ENCODE peak calls at places on chromosomes 13 and 19, in seven cellular contexts. One of them, this sample, is unnamed.

GRCh38 chr13:112808377-112809140 is 118.7 kb downstream of the ATP11A start:
- ATAC-seq in stimulated activated naive CD8-positive, alpha-beta T cell treated with anti-CD3 and anti-CD28 coated beads, Interleukin-15, amount 100 ng/mL, for 72 hours: no peak
- ATAC-seq in natural killer cell: no peak
- ATAC-seq in gastroesophageal sphincter: no peak
- ATAC-seq in mucosa of descending colon: no peak
- ATAC-seq in CD4-positive, CD25-positive, alpha-beta regulatory T cell: no peak
- ATAC-seq in left cardiac atrium: no peak
- ATAC-seq in this sample: no peak

GRCh38 chr19:23528376-23528775 is 133.1 kb upstream of the ZNF91 start:
- ATAC-seq in CD4-positive, CD25-positive, alpha-beta regulatory T cell: no peak
- ATAC-seq in stimulated activated naive CD8-positive, alpha-beta T cell treated with anti-CD3 and anti-CD28 coated beads, Interleukin-15, amount 100 ng/mL, for 72 hours: no peak
- ATAC-seq in left cardiac atrium: no peak
- ATAC-seq in mucosa of descending colon: peak; percentile 66
- ATAC-seq in gastroesophageal sphincter: no peak
- ATAC-seq in natural killer cell: no peak
- ATAC-seq in this sample: no peak

GRCh38 chr19:54373781-54374266 is 9.1 kb upstream of the LAIR1 start:
- ATAC-seq in gastroesophageal sphincter: peak; percentile 44
- ATAC-seq in CD4-positive, CD25-positive, alpha-beta regulatory T cell: no peak
- ATAC-seq in mucosa of descending colon: peak; percentile 22
- ATAC-seq in left cardiac atrium: peak; percentile 73
- ATAC-seq in stimulated activated naive CD8-positive, alpha-beta T cell treated with anti-CD3 and anti-CD28 coated beads, Interleukin-15, amount 100 ng/mL, for 72 hours: no peak
- ATAC-seq in natural killer cell: peak; percentile 42
- ATAC-seq in this sample: no peak

GRCh38 chr13:112777637-112778406 is 88.0 kb downstream of the ATP11A start:
- ATAC-seq in natural killer cell: no peak
- ATAC-seq in mucosa of descending colon: no peak
- ATAC-seq in stimulated activated naive CD8-positive, alpha-beta T cell treated with anti-CD3 and anti-CD28 coated beads, Interleukin-15, amount 100 ng/mL, for 72 hours: no peak
- ATAC-seq in CD4-positive, CD25-positive, alpha-beta regulatory T cell: no peak
- ATAC-seq in left cardiac atrium: peak; percentile 14
- ATAC-seq in gastroesophageal sphincter: peak; percentile 18
- ATAC-seq in this sample: no peak

GRCh38 chr13:59269476-59269875 is 894.3 kb downstream of the DIAPH3 start:
- ATAC-seq in CD4-positive, CD25-positive, alpha-beta regulatory T cell: no peak
- ATAC-seq in mucosa of descending colon: no peak
- ATAC-seq in left cardiac atrium: no peak
- ATAC-seq in stimulated activated naive CD8-positive, alpha-beta T cell treated with anti-CD3 and anti-CD28 coated beads, Interleukin-15, amount 100 ng/mL, for 72 hours: no peak
- ATAC-seq in natural killer cell: no peak
- ATAC-seq in gastroesophageal sphincter: no peak
- ATAC-seq in this sample: no peak

GRCh38 chr13:44283598-44283997 is 90.0 kb upstream of the SERP2 start:
- ATAC-seq in left cardiac atrium: no peak
- ATAC-seq in CD4-positive, CD25-positive, alpha-beta regulatory T cell: no peak
- ATAC-seq in mucosa of descending colon: no peak
- ATAC-seq in natural killer cell: no peak
- ATAC-seq in gastroesophageal sphincter: no peak
- ATAC-seq in stimulated activated naive CD8-positive, alpha-beta T cell treated with anti-CD3 and anti-CD28 coated beads, Interleukin-15, amount 100 ng/mL, for 72 hours: no peak
- ATAC-seq in this sample: no peak

GRCh38 chr19:16931306-16931705 is 42.5 kb downstream of the F2RL3 start:
- ATAC-seq in left cardiac atrium: no peak
- ATAC-seq in gastroesophageal sphincter: no peak
- ATAC-seq in mucosa of descending colon: no peak
- ATAC-seq in CD4-positive, CD25-positive, alpha-beta regulatory T cell: no peak
- ATAC-seq in stimulated activated naive CD8-positive, alpha-beta T cell treated with anti-CD3 and anti-CD28 coated beads, Interleukin-15, amount 100 ng/mL, for 72 hours: no peak
- ATAC-seq in natural killer cell: no peak
- ATAC-seq in this sample: no peak

GRCh38 chr13:57314897-57315520 is 148.0 kb downstream of the PRR20E start:
- ATAC-seq in natural killer cell: no peak
- ATAC-seq in mucosa of descending colon: no peak
- ATAC-seq in CD4-positive, CD25-positive, alpha-beta regulatory T cell: no peak
- ATAC-seq in stimulated activated naive CD8-positive, alpha-beta T cell treated with anti-CD3 and anti-CD28 coated beads, Interleukin-15, amount 100 ng/mL, for 72 hours: no peak
- ATAC-seq in gastroesophageal sphincter: no peak
- ATAC-seq in left cardiac atrium: no peak
- ATAC-seq in this sample: no peak

GRCh38 chr19:39582891-39583625 is 19.3 kb upstream of the LGALS13 start:
- ATAC-seq in mucosa of descending colon: peak; percentile 66
- ATAC-seq in stimulated activated naive CD8-positive, alpha-beta T cell treated with anti-CD3 and anti-CD28 coated beads, Interleukin-15, amount 100 ng/mL, for 72 hours: no peak
- ATAC-seq in gastroesophageal sphincter: no peak
- ATAC-seq in left cardiac atrium: no peak
- ATAC-seq in natural killer cell: no peak
- ATAC-seq in CD4-positive, CD25-positive, alpha-beta regulatory T cell: no peak
- ATAC-seq in this sample: no peak

GRCh38 chr13:48431431-48431830 is 18.5 kb upstream of the LPAR6 start:
- ATAC-seq in gastroesophageal sphincter: no peak
- ATAC-seq in stimulated activated naive CD8-positive, alpha-beta T cell treated with anti-CD3 and anti-CD28 coated beads, Interleukin-15, amount 100 ng/mL, for 72 hours: no peak
- ATAC-seq in mucosa of descending colon: no peak
- ATAC-seq in left cardiac atrium: no peak
- ATAC-seq in CD4-positive, CD25-positive, alpha-beta regulatory T cell: no peak
- ATAC-seq in natural killer cell: no peak
- ATAC-seq in this sample: peak; percentile 74

GRCh38 chr19:10884273-10884672 is 12.9 kb downstream of the CARM1 start:
- ATAC-seq in natural killer cell: no peak
- ATAC-seq in CD4-positive, CD25-positive, alpha-beta regulatory T cell: no peak
- ATAC-seq in left cardiac atrium: peak; percentile 18
- ATAC-seq in stimulated activated naive CD8-positive, alpha-beta T cell treated with anti-CD3 and anti-CD28 coated beads, Interleukin-15, amount 100 ng/mL, for 72 hours: no peak
- ATAC-seq in mucosa of descending colon: no peak
- ATAC-seq in gastroesophageal sphincter: peak; percentile 53
- ATAC-seq in this sample: peak; percentile 87

GRCh38 chr13:44930907-44931676 is 58.2 kb downstream of the NUFIP1 start:
- ATAC-seq in gastroesophageal sphincter: no peak
- ATAC-seq in mucosa of descending colon: no peak
- ATAC-seq in CD4-positive, CD25-positive, alpha-beta regulatory T cell: no peak
- ATAC-seq in left cardiac atrium: no peak
- ATAC-seq in natural killer cell: no peak
- ATAC-seq in stimulated activated naive CD8-positive, alpha-beta T cell treated with anti-CD3 and anti-CD28 coated beads, Interleukin-15, amount 100 ng/mL, for 72 hours: no peak
- ATAC-seq in this sample: no peak

GRCh38 chr19:50205681-50206138 is 2.3 kb downstream of the MYH14 start:
- ATAC-seq in CD4-positive, CD25-positive, alpha-beta regulatory T cell: no peak
- ATAC-seq in natural killer cell: no peak
- ATAC-seq in stimulated activated naive CD8-positive, alpha-beta T cell treated with anti-CD3 and anti-CD28 coated beads, Interleukin-15, amount 100 ng/mL, for 72 hours: no peak
- ATAC-seq in left cardiac atrium: no peak
- ATAC-seq in mucosa of descending colon: peak; percentile 77
- ATAC-seq in gastroesophageal sphincter: no peak
- ATAC-seq in this sample: no peak

GRCh38 chr13:37741536-37741935 is 128.0 kb downstream of the TRPC4 start:
- ATAC-seq in natural killer cell: no peak
- ATAC-seq in mucosa of descending colon: no peak
- ATAC-seq in stimulated activated naive CD8-positive, alpha-beta T cell treated with anti-CD3 and anti-CD28 coated beads, Interleukin-15, amount 100 ng/mL, for 72 hours: no peak
- ATAC-seq in gastroesophageal sphincter: no peak
- ATAC-seq in CD4-positive, CD25-positive, alpha-beta regulatory T cell: no peak
- ATAC-seq in left cardiac atrium: no peak
- ATAC-seq in this sample: no peak

GRCh38 chr13:31824705-31825512 is 85.6 kb downstream of the RXFP2 start:
- ATAC-seq in natural killer cell: peak; percentile 43
- ATAC-seq in stimulated activated naive CD8-positive, alpha-beta T cell treated with anti-CD3 and anti-CD28 coated beads, Interleukin-15, amount 100 ng/mL, for 72 hours: no peak
- ATAC-seq in gastroesophageal sphincter: no peak
- ATAC-seq in mucosa of descending colon: no peak
- ATAC-seq in CD4-positive, CD25-positive, alpha-beta regulatory T cell: no peak
- ATAC-seq in left cardiac atrium: peak; percentile 44
- ATAC-seq in this sample: peak; percentile 32

GRCh38 chr19:7544626-7545025 is 9.1 kb downstream of the PNPLA6 start:
- ATAC-seq in CD4-positive, CD25-positive, alpha-beta regulatory T cell: no peak
- ATAC-seq in natural killer cell: peak; percentile 87
- ATAC-seq in mucosa of descending colon: no peak
- ATAC-seq in stimulated activated naive CD8-positive, alpha-beta T cell treated with anti-CD3 and anti-CD28 coated beads, Interleukin-15, amount 100 ng/mL, for 72 hours: peak; percentile 17
- ATAC-seq in gastroesophageal sphincter: no peak
- ATAC-seq in left cardiac atrium: peak; percentile 50
- ATAC-seq in this sample: no peak

GRCh38 chr19:3655402-3656072 is 28.9 kb upstream of the CACTIN start:
- ATAC-seq in stimulated activated naive CD8-positive, alpha-beta T cell treated with anti-CD3 and anti-CD28 coated beads, Interleukin-15, amount 100 ng/mL, for 72 hours: no peak
- ATAC-seq in left cardiac atrium: peak; percentile 37
- ATAC-seq in CD4-positive, CD25-positive, alpha-beta regulatory T cell: no peak
- ATAC-seq in mucosa of descending colon: peak; percentile 59
- ATAC-seq in natural killer cell: no peak
- ATAC-seq in gastroesophageal sphincter: peak; percentile 68
- ATAC-seq in this sample: peak; percentile 93

GRCh38 chr19:18990128-18990708 is 43.1 kb downstream of the SUGP2 start:
- ATAC-seq in natural killer cell: no peak
- ATAC-seq in gastroesophageal sphincter: no peak
- ATAC-seq in left cardiac atrium: no peak
- ATAC-seq in mucosa of descending colon: no peak
- ATAC-seq in stimulated activated naive CD8-positive, alpha-beta T cell treated with anti-CD3 and anti-CD28 coated beads, Interleukin-15, amount 100 ng/mL, for 72 hours: peak; percentile 35
- ATAC-seq in CD4-positive, CD25-positive, alpha-beta regulatory T cell: no peak
- ATAC-seq in this sample: peak; percentile 2

GRCh38 chr13:90154311-90154960 is 1193.1 kb upstream of the MIR17HG start:
- ATAC-seq in natural killer cell: no peak
- ATAC-seq in gastroesophageal sphincter: no peak
- ATAC-seq in CD4-positive, CD25-positive, alpha-beta regulatory T cell: no peak
- ATAC-seq in left cardiac atrium: no peak
- ATAC-seq in mucosa of descending colon: no peak
- ATAC-seq in stimulated activated naive CD8-positive, alpha-beta T cell treated with anti-CD3 and anti-CD28 coated beads, Interleukin-15, amount 100 ng/mL, for 72 hours: no peak
- ATAC-seq in this sample: no peak

This sample was measured in SK-N-SH treated with all-trans-retinoic acid at 6 μM for 48 hours.